ENCODE peak calls at places on chromosomes 4 and X, in five cellular contexts. L is activated CD4-positive, alpha-beta T cell treated with anti-CD3 and anti-CD28 coated beads for 1 hour; A is pancreas; N is H9; B is PC-9. H is an unnamed sample.

GRCh38 chrX:119757979-119758681 is at the start of gene SOWAHD:
- DNase-seq in L (no peak), A (peak; percentile 37), N (peak; percentile 73), B (peak; percentile 78), H (no peak)

GRCh38 chr4:141642711-141643110 is 6.3 kb downstream of the IL15 start:
- DNase-seq in L (no peak), A (no peak), N (no peak), B (no peak), H (no peak)

GRCh38 chr4:145878501-145879435 is 59.9 kb downstream of the ZNF827 start:
- DNase-seq in L (no peak), A (no peak), N (no peak), B (no peak), H (no peak)

GRCh38 chr4:44495136-44495535 is 46.5 kb upstream of the KCTD8 start:
- DNase-seq in L (no peak), A (no peak), N (no peak), B (no peak), H (no peak)

GRCh38 chr4:38870098-38870850 is 2.7 kb downstream of the FAM114A1 start:
- DNase-seq in L (no peak), A (no peak), N (no peak), B (no peak), H (no peak)

GRCh38 chr4:15690020-15690809 is 8.6 kb downstream of the FAM200B start:
- DNase-seq in L (no peak), A (no peak), N (no peak), B (peak; percentile 47), H (no peak)

GRCh38 chrX:25721564-25721963 is 416.6 kb upstream of the MAGEB18 start:
- DNase-seq in L (no peak), A (no peak), N (no peak), B (no peak), H (no peak)

GRCh38 chr4:2651998-2652397 is 104.1 kb downstream of the TNIP2 start:
- DNase-seq in L (no peak), A (no peak), N (no peak), B (no peak), H (no peak)

GRCh38 chrX:10533686-10534365 is 86.6 kb downstream of the MID1 start:
- DNase-seq in L (no peak), A (no peak), N (no peak), B (no peak), H (no peak)

H was measured in T-helper 17 cell.